ENCODE peak calls at places on chromosomes 11 and 22, in seven cellular contexts. One of them, this sample, is unnamed.

GRCh38 chr11:44595964-44596381 is 30.5 kb downstream of the CD82 start:
- DNase-seq in CD8-positive, alpha-beta T cell: no peak
- DNase-seq in tibial nerve: peak; percentile 29
- DNase-seq in gastrocnemius medialis: peak; percentile 27
- DNase-seq in tibial artery: peak; percentile 94
- DNase-seq in right cardiac atrium: peak; percentile 93
- DNase-seq in cardiac muscle cell: no peak
- DNase-seq in this sample: peak; percentile 87

GRCh38 chr22:49550766-49551362 is 276.8 kb downstream of the BRD1 start:
- DNase-seq in CD8-positive, alpha-beta T cell: no peak
- DNase-seq in tibial nerve: no peak
- DNase-seq in right cardiac atrium: no peak
- DNase-seq in tibial artery: peak; percentile 53
- DNase-seq in cardiac muscle cell: no peak
- DNase-seq in gastrocnemius medialis: no peak
- DNase-seq in this sample: no peak

GRCh38 chr22:48974443-48975251 is 853.0 kb downstream of the BRD1 start:
- DNase-seq in gastrocnemius medialis: no peak
- DNase-seq in CD8-positive, alpha-beta T cell: no peak
- DNase-seq in tibial nerve: no peak
- DNase-seq in tibial artery: peak; percentile 38
- DNase-seq in right cardiac atrium: no peak
- DNase-seq in cardiac muscle cell: no peak
- DNase-seq in this sample: peak; percentile 61

GRCh38 chr11:104570088-104570701 is 328.1 kb downstream of the CASP12 start:
- DNase-seq in right cardiac atrium: no peak
- DNase-seq in tibial artery: no peak
- DNase-seq in gastrocnemius medialis: no peak
- DNase-seq in cardiac muscle cell: no peak
- DNase-seq in CD8-positive, alpha-beta T cell: no peak
- DNase-seq in tibial nerve: no peak
- DNase-seq in this sample: no peak

GRCh38 chr11:14904745-14905103 is 12.7 kb upstream of the CYP2R1 start:
- DNase-seq in CD8-positive, alpha-beta T cell: peak; percentile 64
- DNase-seq in cardiac muscle cell: peak; percentile 64
- DNase-seq in gastrocnemius medialis: peak; percentile 24
- DNase-seq in tibial nerve: peak; percentile 67
- DNase-seq in right cardiac atrium: peak; percentile 94
- DNase-seq in tibial artery: peak; percentile 86
- DNase-seq in this sample: peak; percentile 92

GRCh38 chr11:70525466-70525865 is 127.1 kb downstream of the CTTN start:
- DNase-seq in tibial artery: no peak
- DNase-seq in cardiac muscle cell: no peak
- DNase-seq in gastrocnemius medialis: no peak
- DNase-seq in tibial nerve: no peak
- DNase-seq in CD8-positive, alpha-beta T cell: no peak
- DNase-seq in right cardiac atrium: peak; percentile 13
- DNase-seq in this sample: peak; percentile 8

GRCh38 chr11:91776660-91777059 is 448.0 kb upstream of the FAT3 start:
- DNase-seq in tibial nerve: no peak
- DNase-seq in CD8-positive, alpha-beta T cell: no peak
- DNase-seq in right cardiac atrium: peak; percentile 58
- DNase-seq in tibial artery: no peak
- DNase-seq in cardiac muscle cell: no peak
- DNase-seq in gastrocnemius medialis: no peak
- DNase-seq in this sample: no peak

GRCh38 chr11:8988329-8989234 is 15.2 kb downstream of the NRIP3 start:
- DNase-seq in tibial nerve: no peak
- DNase-seq in gastrocnemius medialis: no peak
- DNase-seq in tibial artery: no peak
- DNase-seq in CD8-positive, alpha-beta T cell: no peak
- DNase-seq in right cardiac atrium: no peak
- DNase-seq in cardiac muscle cell: no peak
- DNase-seq in this sample: no peak

GRCh38 chr11:75524576-75525432 is 937 bp downstream of the GDPD5 start:
- DNase-seq in CD8-positive, alpha-beta T cell: no peak
- DNase-seq in gastrocnemius medialis: no peak
- DNase-seq in right cardiac atrium: peak; percentile 66
- DNase-seq in tibial artery: no peak
- DNase-seq in tibial nerve: no peak
- DNase-seq in cardiac muscle cell: peak; percentile 21
- DNase-seq in this sample: no peak

GRCh38 chr22:36277482-36278291 is 24.8 kb downstream of the APOL1 start:
- DNase-seq in cardiac muscle cell: peak; percentile 66
- DNase-seq in tibial nerve: no peak
- DNase-seq in right cardiac atrium: peak; percentile 81
- DNase-seq in CD8-positive, alpha-beta T cell: peak; percentile 44
- DNase-seq in gastrocnemius medialis: no peak
- DNase-seq in tibial artery: peak; percentile 77
- DNase-seq in this sample: peak; percentile 71

GRCh38 chr11:111123463-111124398 is 121.8 kb upstream of the POU2AF2 start:
- DNase-seq in tibial artery: no peak
- DNase-seq in CD8-positive, alpha-beta T cell: no peak
- DNase-seq in right cardiac atrium: no peak
- DNase-seq in gastrocnemius medialis: no peak
- DNase-seq in cardiac muscle cell: no peak
- DNase-seq in tibial nerve: no peak
- DNase-seq in this sample: no peak

GRCh38 chr11:105468154-105468553 is 141.7 kb upstream of the GRIA4 start:
- DNase-seq in tibial artery: no peak
- DNase-seq in tibial nerve: no peak
- DNase-seq in right cardiac atrium: no peak
- DNase-seq in gastrocnemius medialis: no peak
- DNase-seq in CD8-positive, alpha-beta T cell: no peak
- DNase-seq in cardiac muscle cell: no peak
- DNase-seq in this sample: no peak

GRCh38 chr22:21632237-21632895 is at the start of gene CCDC116:
- DNase-seq in gastrocnemius medialis: no peak
- DNase-seq in tibial artery: no peak
- DNase-seq in tibial nerve: no peak
- DNase-seq in cardiac muscle cell: no peak
- DNase-seq in CD8-positive, alpha-beta T cell: peak; percentile 32
- DNase-seq in right cardiac atrium: peak; percentile 74
- DNase-seq in this sample: peak; percentile 60

GRCh38 chr11:105211806-105212531 is 72.4 kb upstream of the CARD18 start:
- DNase-seq in tibial artery: no peak
- DNase-seq in cardiac muscle cell: no peak
- DNase-seq in tibial nerve: no peak
- DNase-seq in right cardiac atrium: no peak
- DNase-seq in CD8-positive, alpha-beta T cell: no peak
- DNase-seq in gastrocnemius medialis: no peak
- DNase-seq in this sample: no peak

GRCh38 chr11:59186130-59186594 is 14.2 kb downstream of the DTX4 start:
- DNase-seq in right cardiac atrium: no peak
- DNase-seq in CD8-positive, alpha-beta T cell: no peak
- DNase-seq in gastrocnemius medialis: no peak
- DNase-seq in tibial nerve: no peak
- DNase-seq in cardiac muscle cell: no peak
- DNase-seq in tibial artery: no peak
- DNase-seq in this sample: no peak

GRCh38 chr11:113690619-113691569 is 15.2 kb downstream of the TMPRSS5 start:
- DNase-seq in tibial nerve: no peak
- DNase-seq in gastrocnemius medialis: peak; percentile 18
- DNase-seq in CD8-positive, alpha-beta T cell: no peak
- DNase-seq in cardiac muscle cell: no peak
- DNase-seq in right cardiac atrium: peak; percentile 53
- DNase-seq in tibial artery: peak; percentile 70
- DNase-seq in this sample: peak; percentile 76

GRCh38 chr22:44003016-44003775 is 20.9 kb upstream of the PARVB start:
- DNase-seq in tibial nerve: no peak
- DNase-seq in CD8-positive, alpha-beta T cell: no peak
- DNase-seq in tibial artery: no peak
- DNase-seq in cardiac muscle cell: no peak
- DNase-seq in right cardiac atrium: no peak
- DNase-seq in gastrocnemius medialis: no peak
- DNase-seq in this sample: no peak

GRCh38 chr11:96097844-96098421 is 174.0 kb upstream of the MTMR2 start:
- DNase-seq in CD8-positive, alpha-beta T cell: no peak
- DNase-seq in tibial artery: no peak
- DNase-seq in tibial nerve: no peak
- DNase-seq in gastrocnemius medialis: no peak
- DNase-seq in cardiac muscle cell: no peak
- DNase-seq in right cardiac atrium: no peak
- DNase-seq in this sample: no peak

GRCh38 chr22:42947211-42947990 is 67.5 kb downstream of the PACSIN2 start:
- DNase-seq in CD8-positive, alpha-beta T cell: no peak
- DNase-seq in gastrocnemius medialis: peak; percentile 69
- DNase-seq in tibial nerve: no peak
- DNase-seq in cardiac muscle cell: peak; percentile 42
- DNase-seq in tibial artery: no peak
- DNase-seq in right cardiac atrium: peak; percentile 72
- DNase-seq in this sample: peak; percentile 74

GRCh38 chr11:121864660-121865059 is 251.4 kb downstream of the BLID start:
- DNase-seq in CD8-positive, alpha-beta T cell: no peak
- DNase-seq in cardiac muscle cell: no peak
- DNase-seq in tibial nerve: no peak
- DNase-seq in right cardiac atrium: no peak
- DNase-seq in gastrocnemius medialis: no peak
- DNase-seq in tibial artery: no peak
- DNase-seq in this sample: no peak

GRCh38 chr11:70323811-70324210 is 53.3 kb downstream of the PPFIA1 start:
- DNase-seq in right cardiac atrium: no peak
- DNase-seq in tibial nerve: no peak
- DNase-seq in gastrocnemius medialis: no peak
- DNase-seq in cardiac muscle cell: no peak
- DNase-seq in tibial artery: no peak
- DNase-seq in CD8-positive, alpha-beta T cell: no peak
- DNase-seq in this sample: no peak

GRCh38 chr11:68040957-68041591 is 2.2 kb downstream of the TCIRG1 start:
- DNase-seq in right cardiac atrium: peak; percentile 64
- DNase-seq in cardiac muscle cell: no peak
- DNase-seq in tibial nerve: no peak
- DNase-seq in gastrocnemius medialis: no peak
- DNase-seq in CD8-positive, alpha-beta T cell: no peak
- DNase-seq in tibial artery: peak; percentile 65
- DNase-seq in this sample: no peak
- H3K4me1 ChIP-seq in right cardiac atrium: peaks cover 11% of the 10 kb centered on the region
- H3K4me1 ChIP-seq in cardiac muscle cell: peaks cover 24% of the 10 kb centered on the region
- H3K4me1 ChIP-seq in tibial nerve: peaks cover 30% of the 10 kb centered on the region
- H3K4me1 ChIP-seq in gastrocnemius medialis: peaks cover 28% of the 10 kb centered on the region
- H3K4me1 ChIP-seq in CD8-positive, alpha-beta T cell: peaks cover 54% of the 10 kb centered on the region
- H3K4me1 ChIP-seq in tibial artery: peaks cover 50% of the 10 kb centered on the region
- H3K4me1 ChIP-seq in this sample: no peaks in the 10 kb centered on the region

DNA sequence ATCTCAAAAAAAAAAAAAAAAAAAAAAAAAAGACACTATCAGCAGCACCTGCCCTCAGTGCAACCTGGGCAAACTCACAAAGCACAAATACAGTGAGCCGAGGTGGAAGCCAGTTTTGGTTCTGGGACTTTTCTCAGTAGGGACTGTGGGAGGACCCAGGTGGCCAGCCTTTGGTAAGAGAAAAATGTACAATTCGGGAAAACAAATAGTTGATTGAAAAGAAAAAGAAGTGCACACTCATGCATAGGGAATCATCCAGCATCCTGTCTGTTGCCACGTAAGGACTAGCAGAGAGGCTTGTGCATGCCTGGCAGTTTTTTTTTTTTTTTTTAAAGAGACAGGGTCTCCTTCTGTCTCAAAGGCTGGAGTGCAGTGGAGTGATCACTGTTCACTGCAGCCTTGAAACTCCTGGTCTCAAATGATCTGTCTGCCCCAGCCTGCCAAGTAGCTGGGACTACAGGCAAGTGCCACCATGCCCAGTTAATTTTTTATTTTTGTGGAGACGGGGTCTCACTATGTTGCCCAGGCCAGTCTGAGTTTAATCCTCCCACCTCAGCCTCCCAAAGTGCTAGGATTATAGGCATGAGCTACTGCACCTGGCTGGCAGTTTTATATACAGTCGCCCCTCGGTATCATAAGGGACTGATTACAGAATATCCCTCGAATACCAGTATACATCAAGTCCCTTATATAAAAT is 36.7 kb downstream of the TPST2 start:
- DNase-seq in tibial artery: no peak
- DNase-seq in gastrocnemius medialis: no peak
- DNase-seq in tibial nerve: no peak
- DNase-seq in CD8-positive, alpha-beta T cell: no peak
- DNase-seq in right cardiac atrium: no peak
- DNase-seq in cardiac muscle cell: no peak
- DNase-seq in this sample: no peak
- H3K4me1 ChIP-seq in tibial artery: peaks cover 16% of the 10 kb centered on the region
- H3K4me1 ChIP-seq in gastrocnemius medialis: peaks cover 60% of the 10 kb centered on the region
- H3K4me1 ChIP-seq in tibial nerve: peaks cover 6% of the 10 kb centered on the region
- H3K4me1 ChIP-seq in CD8-positive, alpha-beta T cell: peaks cover 14% of the 10 kb centered on the region
- H3K4me1 ChIP-seq in right cardiac atrium: peaks cover 12% of the 10 kb centered on the region
- H3K4me1 ChIP-seq in cardiac muscle cell: peaks cover 6% of the 10 kb centered on the region
- H3K4me1 ChIP-seq in this sample: no peaks in the 10 kb centered on the region

GRCh38 chr11:57358543-57358961 is 20.4 kb downstream of the P2RX3 start:
- DNase-seq in cardiac muscle cell: no peak
- DNase-seq in CD8-positive, alpha-beta T cell: no peak
- DNase-seq in gastrocnemius medialis: no peak
- DNase-seq in right cardiac atrium: no peak
- DNase-seq in tibial nerve: no peak
- DNase-seq in tibial artery: no peak
- DNase-seq in this sample: no peak

GRCh38 chr11:57359396-57359795 is 21.2 kb downstream of the P2RX3 start:
- DNase-seq in cardiac muscle cell: no peak
- DNase-seq in tibial artery: no peak
- DNase-seq in tibial nerve: no peak
- DNase-seq in CD8-positive, alpha-beta T cell: no peak
- DNase-seq in gastrocnemius medialis: no peak
- DNase-seq in right cardiac atrium: no peak
- DNase-seq in this sample: no peak

GRCh38 chr11:57359896-57360690 is 20.9 kb downstream of the PRG3 start:
- DNase-seq in right cardiac atrium: no peak
- DNase-seq in tibial artery: no peak
- DNase-seq in tibial nerve: no peak
- DNase-seq in cardiac muscle cell: no peak
- DNase-seq in CD8-positive, alpha-beta T cell: no peak
- DNase-seq in gastrocnemius medialis: no peak
- DNase-seq in this sample: peak; percentile 11

GRCh38 chr11:57357827-57358226 is 19.7 kb downstream of the P2RX3 start:
- DNase-seq in cardiac muscle cell: no peak
- DNase-seq in CD8-positive, alpha-beta T cell: no peak
- DNase-seq in tibial nerve: no peak
- DNase-seq in right cardiac atrium: no peak
- DNase-seq in tibial artery: no peak
- DNase-seq in gastrocnemius medialis: no peak
- DNase-seq in this sample: peak; percentile 38

GRCh38 chr11:57358991-57359390 is 20.8 kb downstream of the P2RX3 start:
- DNase-seq in right cardiac atrium: no peak
- DNase-seq in cardiac muscle cell: no peak
- DNase-seq in CD8-positive, alpha-beta T cell: no peak
- DNase-seq in gastrocnemius medialis: no peak
- DNase-seq in tibial artery: no peak
- DNase-seq in tibial nerve: no peak
- DNase-seq in this sample: no peak
- H3K4me1 ChIP-seq in right cardiac atrium: peaks cover 2% of the 10 kb centered on the region
- H3K4me1 ChIP-seq in cardiac muscle cell: peaks cover 9% of the 10 kb centered on the region
- H3K4me1 ChIP-seq in CD8-positive, alpha-beta T cell: no peaks in the 10 kb centered on the region
- H3K4me1 ChIP-seq in gastrocnemius medialis: peaks cover 11% of the 10 kb centered on the region
- H3K4me1 ChIP-seq in tibial artery: no peaks in the 10 kb centered on the region
- H3K4me1 ChIP-seq in tibial nerve: no peaks in the 10 kb centered on the region
- H3K4me1 ChIP-seq in this sample: no peaks in the 10 kb centered on the region

DNA sequence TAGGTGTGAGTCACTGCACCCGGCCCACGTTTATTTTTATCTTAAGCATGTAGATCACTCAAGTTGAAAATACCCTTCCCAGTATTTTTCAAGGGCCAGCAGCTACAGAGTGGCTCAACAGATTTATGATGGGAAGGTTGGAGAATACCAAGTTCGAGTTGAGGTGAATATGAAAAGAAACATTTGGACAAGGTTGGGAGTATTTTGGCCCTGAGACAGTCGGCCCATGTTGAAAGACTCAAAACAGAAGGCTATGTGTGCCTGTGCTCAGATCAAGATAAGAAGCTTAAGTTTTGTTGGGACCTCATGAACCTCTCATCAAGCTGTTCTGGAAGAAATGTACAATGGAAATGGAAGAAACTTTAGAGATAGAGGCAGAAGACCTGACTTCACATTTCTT is 199.1 kb downstream of the DBX1 start:
- DNase-seq in tibial artery: no peak
- DNase-seq in gastrocnemius medialis: no peak
- DNase-seq in CD8-positive, alpha-beta T cell: no peak
- DNase-seq in tibial nerve: no peak
- DNase-seq in right cardiac atrium: no peak
- DNase-seq in cardiac muscle cell: no peak
- DNase-seq in this sample: no peak
- H3K4me1 ChIP-seq in tibial artery: peaks cover 55% of the 10 kb centered on the region
- H3K4me1 ChIP-seq in gastrocnemius medialis: no peaks in the 10 kb centered on the region
- H3K4me1 ChIP-seq in CD8-positive, alpha-beta T cell: peaks cover 12% of the 10 kb centered on the region
- H3K4me1 ChIP-seq in tibial nerve: no peaks in the 10 kb centered on the region
- H3K4me1 ChIP-seq in right cardiac atrium: peaks cover 3% of the 10 kb centered on the region
- H3K4me1 ChIP-seq in cardiac muscle cell: peaks cover 41% of the 10 kb centered on the region
- H3K4me1 ChIP-seq in this sample: peaks cover 6% of the 10 kb centered on the region